ENCODE peak calls at places on chromosomes 13 and 19, in ten cellular contexts. B is fibroblast of lung, T is fibroblast of the aortic adventitia, W is IMR-90, S is breast epithelium, Q is astrocyte of the spinal cord, M is heart right ventricle, E is adrenal gland, U is endothelial cell, O is suprapubic skin. H is an unnamed sample.
A peak's percentile ranks its signal among the peaks of the same experiment; 100 is the strongest.

GRCh38 chr19:54154603-54155345 is 4.7 kb downstream of the LENG1 start:
- DNase-seq in B (no peak), W (no peak), E (no peak), T (no peak), U (no peak), S (no peak), Q (no peak), M (no peak), O (no peak), H (no peak)

GRCh38 chr19:27821418-27822018 is 1391.4 kb downstream of the UQCRFS1 start:
- DNase-seq in Q (no peak), T (no peak), S (no peak), W (no peak), O (no peak), E (no peak), B (no peak), U (no peak), M (no peak), H (no peak)

GRCh38 chr13:113837554-113838355 is 26.1 kb downstream of the GAS6 start:
- DNase-seq in U (no peak), S (peak; percentile 89), M (peak; percentile 94), O (peak; percentile 95), T (peak; percentile 98), Q (peak; percentile 100), W (peak; percentile 98), E (peak; percentile 97), B (peak; percentile 99), H (peak; percentile 66)

GRCh38 chr13:70189981-70190380 is 81.7 kb upstream of the KLHL1 start:
- DNase-seq in U (no peak), Q (no peak), E (no peak), M (no peak), O (no peak), T (no peak), W (no peak), B (no peak), S (no peak), H (no peak)

GRCh38 chr13:85675508-85675907 is 123.7 kb downstream of the SLITRK6 start:
- DNase-seq in W (no peak), O (no peak), S (no peak), M (no peak), B (no peak), U (no peak), E (no peak), T (no peak), Q (no peak), H (no peak)

GRCh38 chr19:7395360-7395781 is 46.6 kb downstream of the ARHGEF18 start:
- DNase-seq in T (peak; percentile 22), U (no peak), E (no peak), B (no peak), M (no peak), W (no peak), Q (no peak), S (no peak), O (no peak), H (no peak)

GRCh38 chr13:75359266-75359665 is 122.7 kb downstream of the TBC1D4 start:
- DNase-seq in Q (peak; percentile 95), E (no peak), W (peak; percentile 94), S (no peak), U (no peak), B (peak; percentile 75), M (no peak), T (peak; percentile 90), O (no peak), H (no peak)

GRCh38 chr19:39297931-39298634 is 1.9 kb downstream of the IFNL1 start:
- DNase-seq in B (no peak), S (no peak), T (no peak), U (no peak), E (no peak), Q (no peak), M (peak; percentile 23), O (peak; percentile 43), W (no peak), H (no peak)

GRCh38 chr13:77874406-77874805 is 44.2 kb downstream of the EDNRB start:
- DNase-seq in S (no peak), W (peak; percentile 80), U (no peak), M (no peak), T (peak; percentile 73), Q (peak; percentile 53), O (no peak), B (peak; percentile 80), E (no peak), H (no peak)

GRCh38 chr13:44934724-44935123 is 54.5 kb downstream of the NUFIP1 start:
- DNase-seq in M (no peak), S (no peak), E (no peak), W (peak; percentile 67), B (peak; percentile 49), O (no peak), Q (peak; percentile 65), T (peak; percentile 59), U (no peak), H (no peak)

GRCh38 chr19:17160908-17161307 is 54.2 kb upstream of the USE1 start:
- DNase-seq in S (no peak), U (no peak), E (no peak), Q (no peak), T (no peak), O (no peak), M (no peak), W (no peak), B (no peak), H (no peak)

GRCh38 chr19:56066152-56067023 is 54.7 kb downstream of the ZNF787 start:
- DNase-seq in O (no peak), E (peak; percentile 77), B (peak; percentile 34), S (peak; percentile 74), M (peak; percentile 71), T (peak; percentile 40), W (peak; percentile 19), Q (peak; percentile 27), U (peak; percentile 80), H (no peak)

GRCh38 chr19:48303866-48304265 is 21.5 kb upstream of the EMP3 start:
- DNase-seq in E (no peak), O (no peak), W (no peak), S (no peak), U (no peak), Q (no peak), M (no peak), T (no peak), B (no peak), H (no peak)

DNA sequence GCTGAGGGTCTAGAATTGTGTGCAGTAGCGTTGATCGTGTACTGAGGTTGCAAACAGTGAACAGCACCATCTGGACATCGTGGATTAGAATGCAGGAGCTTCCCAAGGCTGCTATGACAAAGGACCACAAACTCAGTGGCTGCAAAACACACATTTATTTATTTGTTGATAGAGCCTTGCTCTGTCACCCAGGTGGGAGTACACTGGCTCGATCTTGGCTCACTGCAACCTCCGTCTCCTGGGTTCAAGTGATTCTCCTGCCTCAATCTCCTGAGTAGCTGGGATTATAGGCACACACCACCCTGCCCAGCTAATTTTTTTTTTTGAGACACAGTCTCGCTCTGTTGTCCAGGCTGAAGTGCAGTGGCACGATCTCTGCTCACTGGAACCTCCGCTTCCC is 2.3 kb upstream of the UHRF1 start:
- DNase-seq in O (no peak), Q (no peak), S (no peak), M (no peak), W (no peak), E (no peak), T (no peak), B (no peak), U (no peak), H (no peak)
- TF ChIP-seq CTCF in O (no peak), Q (no peak), S (no peak), M (no peak), W (no peak), E (no peak), T (no peak), B (no peak), U (no peak), H (no peak)

DNA sequence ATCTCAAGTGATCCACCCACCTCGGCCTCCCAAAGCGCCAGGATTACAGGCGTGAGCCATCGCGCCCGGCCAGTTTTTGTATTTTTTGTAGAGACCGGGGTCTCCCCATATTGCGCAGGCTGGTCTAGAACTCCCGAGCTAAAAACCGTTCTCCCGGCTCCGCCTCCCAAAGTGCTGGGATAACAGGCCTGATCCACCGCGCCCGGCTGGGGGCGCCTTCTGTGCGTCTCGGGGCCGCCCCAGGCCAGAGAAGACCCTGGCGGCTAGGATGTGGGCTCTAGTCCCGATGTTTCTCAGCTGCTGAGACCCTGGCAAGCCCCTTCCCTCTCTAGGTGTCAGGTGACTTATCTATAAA is 3.6 kb downstream of the ARHGAP45 start:
- DNase-seq in Q (no peak), T (no peak), B (no peak), S (no peak), O (no peak), M (no peak), E (no peak), U (no peak), W (no peak), H (no peak)
- TF ChIP-seq CTCF in Q (peak; percentile 30), T (no peak), B (peak; percentile 19), S (no peak), O (no peak), M (no peak), E (no peak), U (no peak), W (peak; percentile 23), H (no peak)

DNA sequence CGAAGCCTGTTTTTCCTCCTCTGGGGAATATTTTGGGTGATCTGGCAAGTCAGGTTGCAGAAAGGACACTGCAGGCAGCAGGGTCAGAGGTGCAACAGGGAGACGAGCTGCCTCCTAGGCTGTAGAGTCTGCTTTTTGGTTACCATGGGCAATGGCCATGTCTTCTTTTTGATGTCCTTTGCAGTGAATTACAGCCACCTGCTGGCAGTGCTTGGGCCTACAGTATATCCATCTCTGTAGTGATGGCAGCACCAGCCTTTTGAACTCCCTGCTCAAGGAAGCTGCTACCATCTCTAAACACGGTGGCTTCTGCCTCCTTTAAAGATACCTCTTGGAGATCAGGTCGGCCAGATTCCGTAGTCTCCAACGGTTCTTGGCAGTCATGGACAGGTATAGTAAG is 73.9 kb downstream of the WTIP start:
- DNase-seq in O (no peak), S (no peak), B (peak; percentile 1), M (no peak), E (no peak), T (peak; percentile 2), U (no peak), W (no peak), Q (no peak), H (no peak)
- TF ChIP-seq CTCF in O (no peak), S (no peak), B (peak; percentile 13), M (peak; percentile 17), E (no peak), T (peak; percentile 22), U (peak; percentile 30), W (peak; percentile 26), Q (peak; percentile 25), H (no peak)

GRCh38 chr13:65964672-65965071 is 1265.5 kb downstream of the PCDH9 start:
- DNase-seq in O (no peak), M (no peak), T (no peak), E (no peak), U (no peak), S (no peak), W (no peak), Q (no peak), B (no peak), H (no peak)

GRCh38 chr13:65959305-65959704 is 1270.8 kb downstream of the PCDH9 start:
- DNase-seq in W (peak; percentile 28), M (no peak), Q (no peak), B (no peak), U (no peak), T (peak; percentile 61), E (no peak), O (no peak), S (no peak), H (no peak)
- TF ChIP-seq CTCF in W (no peak), M (no peak), Q (no peak), B (no peak), U (no peak), T (no peak), E (no peak), O (no peak), S (no peak), H (no peak)

GRCh38 chr13:97021241-97021640 is 27.0 kb upstream of the OXGR1 start:
- DNase-seq in M (no peak), O (no peak), U (no peak), B (no peak), Q (no peak), S (no peak), W (no peak), T (no peak), E (no peak), H (no peak)
- TF ChIP-seq CTCF in M (no peak), O (no peak), U (no peak), B (no peak), Q (no peak), S (no peak), W (no peak), T (no peak), E (no peak), H (no peak)

H was measured in omental fat pad.